ENCODE peak calls at places on chromosomes 16 and 17, in nine cellular contexts. V, T, C, O, P, X, J, K and W are unnamed samples.

GRCh38 chr17:40468560-40468959 is 25.3 kb downstream of the IGFBP4 start:
- DNase-seq in O (no peak), T (no peak), X (no peak), V (no peak), K (no peak), P (no peak), C (no peak), J (no peak), W (no peak)

GRCh38 chr16:16062023-16062932 is 112.9 kb downstream of the ABCC1 start:
- DNase-seq in K (peak; percentile 21), J (no peak), V (no peak), P (no peak), O (no peak), X (no peak), T (no peak), C (no peak), W (no peak)

GRCh38 chr16:76193851-76194620 is 83.2 kb upstream of the CNTNAP4 start:
- DNase-seq in K (no peak), O (no peak), T (peak; percentile 44), P (peak; percentile 3), X (no peak), J (no peak), V (no peak), C (no peak), W (peak; percentile 3)

GRCh38 chr17:57604771-57605733 is 140.0 kb downstream of the CCDC182 start:
- DNase-seq in X (no peak), T (peak; percentile 25), V (no peak), P (no peak), J (peak; percentile 45), K (no peak), C (no peak), O (peak; percentile 76), W (peak; percentile 51)

GRCh38 chr17:76452646-76453430 is at the start of gene UBE2O:
- DNase-seq in P (peak; percentile 59), J (peak; percentile 74), X (peak; percentile 95), K (peak; percentile 97), T (peak; percentile 88), O (peak; percentile 83), C (no peak), V (peak; percentile 61), W (peak; percentile 76)

GRCh38 chr17:31425646-31426045 is 34.2 kb downstream of the RAB11FIP4 start:
- DNase-seq in V (no peak), C (no peak), J (no peak), T (no peak), P (no peak), X (no peak), K (no peak), O (peak; percentile 75), W (no peak)

GRCh38 chr16:27386674-27387073 is 15.3 kb upstream of the IL21R start:
- DNase-seq in T (no peak), C (no peak), O (no peak), V (no peak), X (no peak), K (no peak), J (no peak), P (no peak), W (no peak)

GRCh38 chr16:81486555-81487061 is 42.0 kb downstream of the CMIP start:
- DNase-seq in X (no peak), P (no peak), J (peak; percentile 79), C (no peak), T (no peak), V (peak; percentile 46), K (no peak), O (peak; percentile 62), W (peak; percentile 99)

GRCh38 chr16:56301391-56301850 is 110.1 kb downstream of the GNAO1 start:
- DNase-seq in X (no peak), V (no peak), P (no peak), K (no peak), C (no peak), J (peak; percentile 16), T (peak; percentile 37), O (peak; percentile 14), W (peak; percentile 11)

GRCh38 chr16:17271687-17272086 is 199.1 kb downstream of the XYLT1 start:
- DNase-seq in J (no peak), P (no peak), T (no peak), K (no peak), X (peak; percentile 22), O (peak; percentile 72), C (no peak), V (peak; percentile 38), W (peak; percentile 48)

GRCh38 chr16:53530046-53530445 is 27.0 kb upstream of the AKTIP start:
- DNase-seq in C (no peak), T (no peak), X (no peak), J (no peak), V (no peak), O (no peak), K (no peak), P (no peak), W (no peak)

GRCh38 chr17:9116861-9117568 is 95.7 kb downstream of the NTN1 start:
- DNase-seq in V (no peak), J (no peak), K (no peak), X (no peak), T (no peak), O (no peak), P (no peak), C (no peak), W (no peak)
- TF ChIP-seq CTCF in V (no peak), J (no peak), K (no peak), X (no peak), T (no peak), O (no peak), P (no peak), C (no peak), W (no peak)

DNA sequence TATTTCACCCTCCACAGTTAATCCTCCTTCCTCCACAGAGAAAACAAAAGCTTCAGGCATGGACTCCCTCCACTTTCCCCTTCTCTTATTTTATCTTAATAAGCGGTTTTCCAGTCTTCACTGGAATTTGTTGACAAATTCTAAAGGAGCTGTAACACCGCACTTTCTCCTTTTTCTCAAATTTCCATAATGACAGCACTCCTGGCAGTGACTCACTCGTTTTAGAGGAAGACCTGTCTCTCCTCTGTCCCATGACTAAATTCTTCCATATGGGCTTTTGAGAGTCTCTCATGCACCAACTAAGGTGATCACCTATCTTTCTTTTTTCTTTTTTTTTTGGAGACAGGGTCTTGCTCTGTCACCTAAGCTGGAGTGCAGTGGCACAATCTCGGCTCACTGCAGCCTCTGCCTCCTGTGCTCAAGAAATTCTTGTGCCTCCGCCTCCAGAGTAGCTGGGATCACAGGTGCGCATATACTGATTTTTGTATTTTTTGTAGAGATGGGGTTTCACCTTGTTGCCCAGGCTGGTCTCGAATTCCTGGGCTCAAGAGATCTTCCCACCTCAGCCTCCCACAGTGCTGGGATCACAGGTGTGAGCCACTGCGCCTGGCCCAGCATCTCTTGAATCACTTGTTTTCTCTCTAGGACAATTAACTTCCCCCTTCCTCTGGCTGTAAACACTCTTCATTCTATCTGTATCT is 7.7 kb downstream of the ITGAM start:
- DNase-seq in K (no peak), O (no peak), X (no peak), P (peak; percentile 73), J (no peak), V (no peak), T (peak; percentile 69), C (no peak), W (no peak)
- TF ChIP-seq CTCF in K (no peak), O (no peak), X (no peak), P (no peak), J (no peak), V (no peak), T (no peak), C (no peak), W (no peak)

DNA sequence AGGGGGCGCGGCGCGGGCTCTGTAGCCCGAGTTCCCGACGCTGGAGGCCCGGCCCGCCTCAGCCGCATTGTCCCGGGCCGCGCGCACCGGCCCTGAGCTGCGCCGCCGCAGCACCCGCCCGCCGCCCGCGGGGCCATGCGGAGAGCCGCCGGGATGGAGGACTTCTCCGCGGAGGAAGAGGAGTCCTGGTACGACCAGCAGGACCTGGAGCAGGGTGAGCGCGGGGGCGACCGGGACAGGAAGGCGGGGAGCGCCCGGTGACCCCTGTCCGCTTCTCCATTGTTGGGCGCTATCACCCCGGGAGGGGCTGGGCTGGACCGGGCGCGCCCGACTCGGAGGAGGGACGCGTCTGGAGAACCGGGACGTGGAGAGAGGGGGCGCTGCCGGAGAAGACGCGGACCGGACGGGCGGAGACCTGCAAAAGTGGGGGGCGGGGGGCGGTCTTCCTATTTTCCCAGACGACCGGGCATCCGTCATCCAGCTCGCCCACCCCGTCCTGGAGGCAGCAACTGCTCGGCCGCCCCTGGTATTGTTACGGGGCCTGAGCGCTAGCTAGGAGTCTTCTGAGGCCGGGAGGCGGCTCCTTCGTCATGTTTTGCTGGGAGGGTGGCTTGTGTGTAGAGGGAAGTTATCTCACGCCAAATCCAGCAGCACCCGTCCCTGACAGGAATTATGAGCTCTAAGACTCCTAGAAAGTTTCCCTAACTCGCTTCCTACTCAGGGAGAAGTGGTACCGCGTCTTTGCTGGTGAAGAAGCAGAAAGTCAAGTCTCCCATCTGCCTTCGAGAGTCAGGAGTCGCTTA is 678 bp downstream of the CDR2L start:
- DNase-seq in V (peak; percentile 73), K (peak; percentile 78), T (peak; percentile 66), C (no peak), P (peak; percentile 39), O (peak; percentile 67), J (peak; percentile 74), X (peak; percentile 77), W (peak; percentile 66)
- TF ChIP-seq CTCF in V (peak; percentile 37), K (no peak), T (peak; percentile 23), C (no peak), P (peak; percentile 34), O (peak; percentile 17), J (peak; percentile 60), X (no peak), W (peak; percentile 48)

DNA sequence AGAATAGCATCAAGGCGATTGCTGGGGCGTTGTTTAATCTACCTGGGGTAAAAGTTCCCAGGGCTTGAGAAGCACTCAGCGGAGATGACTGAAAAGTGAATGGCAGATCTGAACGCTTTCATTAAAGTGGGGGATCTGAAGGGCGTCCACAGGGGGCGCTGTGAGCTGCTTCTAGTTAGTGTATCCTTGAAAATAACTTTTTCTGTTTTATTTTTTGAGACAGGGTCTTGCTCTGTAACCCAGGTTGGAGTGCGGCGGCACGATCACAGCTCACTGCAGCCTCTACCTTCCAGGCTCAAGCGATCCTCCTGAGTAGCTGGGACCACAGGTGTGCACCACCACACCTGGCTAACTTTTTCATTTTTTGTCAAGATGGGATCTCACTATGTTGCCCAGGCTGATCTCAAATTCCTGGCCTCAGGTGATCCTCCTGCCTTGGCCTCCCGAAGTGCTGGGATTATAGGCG is 360.4 kb downstream of the SEC14L1 start:
- DNase-seq in K (peak; percentile 41), V (no peak), C (no peak), X (no peak), J (no peak), O (no peak), P (no peak), T (no peak), W (peak; percentile 23)
- TF ChIP-seq CTCF in K (peak; percentile 59), V (peak; percentile 4), C (peak; percentile 86), X (no peak), J (peak; percentile 73), O (no peak), P (peak; percentile 42), T (peak; percentile 5), W (peak; percentile 55)